ENCODE peak calls at places on chromosome 13, in ten cellular contexts. M is CD4-positive, alpha-beta memory T cell; S is T-cell; I is fibroblast of lung; D is stimulated activated CD8-positive, alpha-beta memory T cell treated with anti-CD3 and anti-CD28 coated beads, Interleukin-2, amount 100 ng/mL, for 1 hour; Q is lung microvascular endothelial cell; V is CD8-positive, alpha-beta memory T cell; E is posterior cingulate gyrus; W is glutamatergic neuron; H is right atrium auricular region. B is an unnamed sample.

GRCh38 chr13:64529874-64530485 is 2700.2 kb downstream of the PCDH9 start:
- DNase-seq in M (no peak), S (no peak), I (no peak), D (no peak), Q (peak; percentile 1), V (no peak), E (no peak), W (peak; percentile 18), H (no peak), B (peak; percentile 0)

GRCh38 chr13:109818891-109819290 is 32.5 kb upstream of the IRS2 start:
- DNase-seq in M (no peak), S (no peak), I (peak; percentile 56), D (no peak), Q (no peak), V (no peak), E (no peak), W (no peak), H (no peak), B (no peak)

GRCh38 chr13:113157929-113158747 is at the start of gene PROZ:
- DNase-seq in M (no peak), S (no peak), I (no peak), D (no peak), Q (no peak), V (no peak), E (peak; percentile 35), W (no peak), H (no peak), B (no peak)

GRCh38 chr13:50451609-50452008 is 391.9 kb downstream of the DLEU7 start:
- DNase-seq in M (no peak), S (no peak), I (no peak), D (no peak), Q (no peak), V (no peak), E (no peak), W (no peak), H (no peak), B (no peak)

GRCh38 chr13:97422118-97423054 is 11.6 kb upstream of the RAP2A start:
- DNase-seq in M (no peak), S (no peak), I (peak; percentile 62), D (no peak), Q (no peak), V (no peak), E (no peak), W (no peak), H (no peak), B (no peak)

GRCh38 chr13:51524312-51524711 is 60.0 kb upstream of the WDFY2 start:
- DNase-seq in M (no peak), S (no peak), I (peak; percentile 16), D (no peak), Q (no peak), V (no peak), E (no peak), W (no peak), H (no peak), B (no peak)

GRCh38 chr13:21707586-21707985 is 36.7 kb downstream of the FGF9 start:
- DNase-seq in M (no peak), S (no peak), I (no peak), D (no peak), Q (no peak), V (no peak), E (no peak), W (no peak), H (no peak), B (no peak)

GRCh38 chr13:108929532-108929931 is 300.1 kb downstream of the MYO16 start:
- DNase-seq in M (no peak), S (no peak), I (peak; percentile 20), D (no peak), Q (no peak), V (no peak), E (no peak), W (no peak), H (no peak), B (no peak)

GRCh38 chr13:50629497-50629896 is 214.0 kb downstream of the DLEU7 start:
- DNase-seq in M (no peak), S (no peak), I (peak; percentile 33), D (no peak), Q (peak; percentile 33), V (no peak), E (no peak), W (no peak), H (no peak), B (no peak)

GRCh38 chr13:113584870-113585671 is 518 bp downstream of the TFDP1 start:
- DNase-seq in M (peak; percentile 14), S (no peak), I (no peak), D (no peak), Q (no peak), V (no peak), E (no peak), W (peak; percentile 33), H (peak; percentile 56), B (no peak)

GRCh38 chr13:22091971-22092300 is 421.1 kb downstream of the FGF9 start:
- DNase-seq in M (no peak), S (no peak), I (no peak), D (no peak), Q (no peak), V (no peak), E (no peak), W (no peak), H (no peak), B (no peak)

GRCh38 chr13:113669871-113670341 is 2.9 kb downstream of the GRK1 start:
- DNase-seq in M (no peak), S (no peak), I (no peak), D (no peak), Q (no peak), V (no peak), E (no peak), W (peak; percentile 6), H (no peak), B (no peak)

GRCh38 chr13:110348751-110349150 is 41.7 kb downstream of the COL4A2 start:
- DNase-seq in M (no peak), S (no peak), I (no peak), D (no peak), Q (no peak), V (no peak), E (no peak), W (no peak), H (no peak), B (no peak)

GRCh38 chr13:41649659-41650058 is 192.3 kb downstream of the RGCC start:
- DNase-seq in M (no peak), S (no peak), I (peak; percentile 36), D (no peak), Q (peak; percentile 58), V (no peak), E (no peak), W (no peak), H (no peak), B (no peak)

GRCh38 chr13:73922728-73923393 is 211.3 kb downstream of the KLF12 start:
- DNase-seq in M (no peak), S (no peak), I (peak; percentile 77), D (no peak), Q (no peak), V (no peak), E (no peak), W (no peak), H (no peak), B (no peak)

GRCh38 chr13:31896427-31896826 is 135.1 kb upstream of the FRY start:
- DNase-seq in M (no peak), S (no peak), I (peak; percentile 77), D (no peak), Q (no peak), V (no peak), E (no peak), W (peak; percentile 24), H (peak; percentile 68), B (no peak)

GRCh38 chr13:104006625-104007061 is 940.4 kb upstream of the SLC10A2 start:
- DNase-seq in M (no peak), S (no peak), I (peak; percentile 90), D (no peak), Q (no peak), V (no peak), E (no peak), W (no peak), H (no peak), B (no peak)

GRCh38 chr13:75129331-75129730 is 352.6 kb downstream of the TBC1D4 start:
- DNase-seq in M (no peak), S (no peak), I (peak; percentile 21), D (no peak), Q (no peak), V (no peak), E (no peak), W (no peak), H (no peak), B (no peak)

GRCh38 chr13:112067871-112068305 is 939 bp downstream of the SOX1 start:
- DNase-seq in M (no peak), S (no peak), I (peak; percentile 14), D (no peak), Q (no peak), V (no peak), E (no peak), W (peak; percentile 67), H (no peak), B (no peak)

GRCh38 chr13:99385161-99385560 is 78.0 kb upstream of the GPR183 start:
- DNase-seq in M (no peak), S (no peak), I (no peak), D (no peak), Q (no peak), V (no peak), E (no peak), W (no peak), H (peak; percentile 54), B (no peak)

GRCh38 chr13:26132756-26133155 is 80.9 kb upstream of the SHISA2 start:
- DNase-seq in M (no peak), S (no peak), I (peak; percentile 6), D (no peak), Q (no peak), V (no peak), E (no peak), W (no peak), H (no peak), B (no peak)

GRCh38 chr13:67283602-67284001 is 53.5 kb upstream of the PCDH9 start:
- DNase-seq in M (no peak), S (no peak), I (peak; percentile 65), D (no peak), Q (no peak), V (no peak), E (no peak), W (no peak), H (no peak), B (no peak)

GRCh38 chr13:23992722-23993438 is 95.6 kb upstream of the C1QTNF9B start:
- DNase-seq in M (no peak), S (no peak), I (no peak), D (no peak), Q (no peak), V (no peak), E (peak; percentile 79), W (no peak), H (no peak), B (no peak)

GRCh38 chr13:32115069-32115468 is 83.5 kb downstream of the FRY start:
- DNase-seq in M (no peak), S (no peak), I (no peak), D (no peak), Q (peak; percentile 12), V (no peak), E (no peak), W (no peak), H (no peak), B (no peak)

GRCh38 chr13:97275265-97275664 is 53.1 kb downstream of the MBNL2 start:
- DNase-seq in M (no peak), S (no peak), I (peak; percentile 89), D (no peak), Q (peak; percentile 89), V (no peak), E (no peak), W (no peak), H (no peak), B (no peak)

GRCh38 chr13:101144808-101145419 is 271.4 kb downstream of the NALCN start:
- DNase-seq in M (peak; percentile 35), S (no peak), I (peak; percentile 47), D (no peak), Q (peak; percentile 71), V (no peak), E (no peak), W (no peak), H (no peak), B (peak; percentile 34)

GRCh38 chr13:36057041-36057440 is 74.1 kb downstream of the DCLK1 start:
- DNase-seq in M (no peak), S (no peak), I (peak; percentile 3), D (no peak), Q (no peak), V (no peak), E (no peak), W (no peak), H (no peak), B (no peak)

GRCh38 chr13:98824376-98825160 is 72.1 kb upstream of the SLC15A1 start:
- DNase-seq in M (no peak), S (no peak), I (no peak), D (no peak), Q (no peak), V (no peak), E (no peak), W (no peak), H (no peak), B (no peak)